ENCODE peak calls at places on chromosomes 4 and X, in nine cellular contexts. N is DMS153; Q is GM10248; L is mucosa of descending colon; Z is GDM1; M is neural progenitor cell; S is stimulated activated CD4-positive, alpha-beta T cell treated with anti-CD3 and anti-CD28 coated beads, Interleukin-1b, Interleukin-23, amount 100 ng/mL, for 48 hours; T is activated gamma-delta T cell treated with Interleukin-2 at 50 U/mL for 16 hours; B is ureter. Y is an unnamed sample.

GRCh38 chr4:97496298-97496873 is 646.9 kb downstream of the STPG2 start:
- DNase-seq in N (no peak), L (no peak), B (no peak), M (peak; percentile 1), T (no peak), Z (no peak), Q (no peak), S (no peak), Y (no peak)

GRCh38 chr4:70842761-70843435 is 3.2 kb upstream of the GRSF1 start:
- DNase-seq in T (no peak), B (no peak), Z (no peak), N (no peak), M (no peak), Q (peak; percentile 37), L (no peak), S (no peak), Y (no peak)

GRCh38 chrX:80206647-80207046 is 192.1 kb downstream of the TBX22 start:
- DNase-seq in M (no peak), Z (no peak), N (no peak), S (no peak), B (no peak), L (no peak), T (no peak), Q (no peak), Y (no peak)

GRCh38 chr4:124534133-124534532 is 178.4 kb downstream of the ANKRD50 start:
- DNase-seq in T (no peak), N (no peak), L (no peak), Z (no peak), Q (no peak), S (no peak), M (no peak), B (no peak), Y (no peak)

GRCh38 chrX:19879742-19880378 is 7.5 kb downstream of the SH3KBP1 start:
- DNase-seq in T (no peak), Q (no peak), B (no peak), Z (no peak), S (no peak), M (no peak), L (no peak), N (no peak), Y (no peak)

GRCh38 chr4:39319678-39320077 is 46.5 kb downstream of the RFC1 start:
- DNase-seq in Q (no peak), S (no peak), L (no peak), T (no peak), M (no peak), Z (no peak), B (no peak), N (no peak), Y (no peak)

GRCh38 chr4:168139336-168139735 is 47.0 kb downstream of the ANXA10 start:
- DNase-seq in Z (no peak), T (no peak), M (no peak), B (no peak), Q (no peak), L (no peak), N (no peak), S (no peak), Y (no peak)

GRCh38 chr4:74118600-74119351 is 19.8 kb upstream of the CXCL2 start:
- DNase-seq in Z (no peak), N (peak; percentile 42), T (no peak), L (no peak), B (no peak), M (no peak), Q (no peak), S (no peak), Y (no peak)

GRCh38 chrX:123961268-123962005 is at the start of gene STAG2:
- DNase-seq in L (peak; percentile 67), B (peak; percentile 82), Z (peak; percentile 76), T (peak; percentile 38), S (peak; percentile 65), Q (peak; percentile 42), N (peak; percentile 85), M (peak; percentile 88), Y (peak; percentile 73)

GRCh38 chr4:138901177-138901576 is 114.4 kb upstream of the NOCT start:
- DNase-seq in L (no peak), T (no peak), M (no peak), Z (no peak), N (no peak), B (no peak), Q (no peak), S (no peak), Y (no peak)

GRCh38 chrX:118570209-118570608 is 74.6 kb downstream of the DOCK11 start:
- DNase-seq in M (no peak), B (no peak), N (no peak), L (no peak), Z (no peak), S (no peak), T (no peak), Q (no peak), Y (no peak)

GRCh38 chr4:3679851-3680311 is 86.3 kb upstream of the ADRA2C start:
- DNase-seq in T (no peak), B (no peak), S (no peak), M (no peak), Z (no peak), L (no peak), N (no peak), Q (no peak), Y (no peak)

GRCh38 chr4:188295899-188296298 is 156.7 kb downstream of the TRIML1 start:
- DNase-seq in L (no peak), M (no peak), Z (no peak), T (no peak), B (no peak), Q (no peak), S (no peak), N (peak; percentile 4), Y (no peak)

GRCh38 chr4:3419836-3420605 is 21.7 kb upstream of the HGFAC start:
- DNase-seq in B (no peak), Z (no peak), N (no peak), S (no peak), T (no peak), M (no peak), L (peak; percentile 9), Q (no peak), Y (no peak)

Y was measured in activated CD4-positive, alpha-beta memory T cell treated with anti-CD3 and anti-CD28 coated beads for 36 hours.